ENCODE peak calls at places on chromosomes 3 and 15, in four cellular contexts. V, K, L and U are unnamed samples.

GRCh38 chr15:38781196-38781595 is 216.6 kb upstream of the RASGRP1 start:
- DNase-seq in L (no peak), V (no peak), K (no peak), U (no peak)

GRCh38 chr3:104437131-104437750 is 929.5 kb upstream of the ALCAM start:
- DNase-seq in V (no peak), L (peak), K (no peak), U (no peak)

GRCh38 chr3:115834068-115834467 is 210.8 kb downstream of the GAP43 start:
- DNase-seq in K (no peak), V (no peak), L (peak), U (no peak)

GRCh38 chr3:127422663-127423375 is 135.0 kb upstream of the PRR20G start:
- DNase-seq in K (no peak), V (no peak), L (no peak), U (no peak)

GRCh38 chr3:4587838-4588105 is 94.6 kb downstream of the ITPR1 start:
- DNase-seq in V (no peak), K (no peak), L (no peak), U (no peak)

GRCh38 chr3:15405448-15406050 is 21.8 kb downstream of the METTL6 start:
- DNase-seq in L (peak), K (no peak), V (peak), U (peak)

GRCh38 chr15:93451265-93451664 is 362.3 kb upstream of the RGMA start:
- DNase-seq in V (no peak), K (peak), L (peak), U (no peak)

GRCh38 chr15:83904107-83904720 is 250.3 kb downstream of the ADAMTSL3 start:
- DNase-seq in V (no peak), K (no peak), L (peak), U (no peak)

GRCh38 chr15:56524915-56525314 is 60.0 kb upstream of the MNS1 start:
- DNase-seq in V (no peak), K (no peak), L (peak), U (no peak)

GRCh38 chr15:93049914-93050534 is 39.0 kb downstream of the RGMA start:
- DNase-seq in L (no peak), K (no peak), V (no peak), U (no peak)

GRCh38 chr15:52255008-52255407 is 40.6 kb downstream of the MYO5C start:
- DNase-seq in V (no peak), L (peak), K (no peak), U (no peak)

GRCh38 chr15:74725845-74726773 is 781 bp upstream of the CYP1A1 start:
- DNase-seq in L (no peak), K (no peak), V (peak), U (peak)
- TF ChIP-seq CTCF in L (no peak), K (no peak), V (no peak), U (no peak)

GRCh38 chr3:42964286-42964685 is 14.8 kb upstream of the GASK1A start:
- DNase-seq in V (no peak), K (no peak), L (no peak), U (no peak)
- TF ChIP-seq CTCF in V (no peak), K (no peak), L (no peak), U (no peak)

DNA sequence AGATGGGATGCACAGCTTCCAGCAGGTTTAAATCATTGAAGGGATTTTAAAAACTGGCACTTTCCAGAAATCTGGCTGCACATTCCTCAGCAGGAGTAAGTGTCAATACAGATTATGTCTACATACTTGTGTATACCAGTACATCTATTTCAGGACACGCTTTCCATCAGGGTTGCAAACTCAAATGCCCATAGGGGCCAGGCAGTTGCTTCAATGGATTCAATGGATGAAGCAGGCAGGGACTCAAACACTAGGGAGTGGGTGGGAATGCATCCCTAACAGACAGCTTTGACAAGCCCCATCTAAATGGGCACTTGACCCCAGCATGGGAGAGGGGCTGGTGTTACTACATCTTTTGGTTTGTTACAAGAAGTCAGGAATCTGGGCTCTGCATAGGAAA is 136.8 kb downstream of the FOXP1 start:
- DNase-seq in L (no peak), K (no peak), V (no peak), U (no peak)
- TF ChIP-seq CTCF in L (no peak), K (no peak), V (no peak), U (no peak)

DNA sequence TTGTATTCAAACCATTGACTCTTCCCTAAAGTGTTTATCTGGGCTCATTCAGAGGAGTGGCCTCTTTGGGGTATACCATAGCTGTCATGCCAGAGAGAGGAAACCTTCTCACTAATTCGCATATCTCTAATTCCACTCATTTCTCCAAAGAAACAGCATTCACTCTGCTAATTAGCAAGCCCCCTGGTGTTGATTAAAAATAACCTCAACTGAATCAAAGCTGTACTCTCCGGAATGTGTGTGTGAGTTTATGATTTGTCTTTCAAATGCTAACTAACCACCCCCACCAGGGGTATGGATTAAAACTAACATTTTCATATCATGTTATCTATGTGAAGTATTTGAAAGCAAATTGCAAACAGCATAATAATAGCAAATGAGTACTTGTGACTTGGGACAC is 45.5 kb downstream of the PAQR5 start:
- DNase-seq in L (no peak), V (no peak), K (no peak), U (no peak)
- TF ChIP-seq CTCF in L (no peak), V (no peak), K (no peak), U (no peak)

GRCh38 chr3:129441782-129442181 is 1.8 kb downstream of the IFT122 start:
- DNase-seq in V (no peak), L (peak), K (peak), U (no peak)
- TF ChIP-seq CTCF in V (no peak), L (no peak), K (no peak), U (no peak)